ENCODE peak calls at places on chromosome 18, in four cellular contexts. G, V, R and C are unnamed samples.

GRCh38 chr18:38525039-38525438 is 959.4 kb upstream of the CELF4 start:
- DNase-seq in R (no peak), V (no peak), G (no peak), C (no peak)

GRCh38 chr18:47215554-47216138 is 35.8 kb downstream of the SKOR2 start:
- DNase-seq in G (peak), V (peak), R (peak), C (peak)

GRCh38 chr18:48735070-48735676 is 196.3 kb downstream of the CTIF start:
- DNase-seq in R (no peak), V (no peak), G (no peak), C (no peak)

GRCh38 chr18:80023173-80023572 is 11.1 kb upstream of the RBFA start:
- DNase-seq in G (peak), V (peak), R (no peak), C (no peak)

GRCh38 chr18:37343542-37343851 is 222.1 kb downstream of the CELF4 start:
- DNase-seq in V (no peak), G (no peak), R (no peak), C (no peak)

GRCh38 chr18:24919141-24919540 is 432.8 kb downstream of the ZNF521 start:
- DNase-seq in V (no peak), R (no peak), G (no peak), C (no peak)

GRCh38 chr18:7760967-7761946 is 194.1 kb downstream of the PTPRM start:
- DNase-seq in G (no peak), R (peak), V (no peak), C (no peak)

GRCh38 chr18:9647496-9648323 is 33.4 kb upstream of the PPP4R1 start:
- DNase-seq in V (no peak), G (no peak), R (peak), C (no peak)

GRCh38 chr18:78542204-78542603 is 437.4 kb upstream of the SALL3 start:
- DNase-seq in G (no peak), R (no peak), V (no peak), C (no peak)

GRCh38 chr18:38483326-38483725 is 917.7 kb upstream of the CELF4 start:
- DNase-seq in V (no peak), R (no peak), G (no peak), C (no peak)

GRCh38 chr18:78632111-78632541 is 347.5 kb upstream of the SALL3 start:
- DNase-seq in V (no peak), R (no peak), G (no peak), C (no peak)

GRCh38 chr18:49151482-49151881 is 200.7 kb upstream of the SMAD7 start:
- DNase-seq in G (no peak), V (no peak), R (no peak), C (no peak)

GRCh38 chr18:28109781-28110460 is 67.0 kb downstream of the CDH2 start:
- DNase-seq in V (no peak), G (no peak), R (no peak), C (no peak)

GRCh38 chr18:49640741-49641140 is 78.9 kb downstream of the LIPG start:
- DNase-seq in G (no peak), R (no peak), V (no peak), C (no peak)

GRCh38 chr18:56937874-56938273 is 209.0 kb upstream of the BOD1L2 start:
- DNase-seq in R (no peak), G (no peak), V (no peak), C (no peak)

GRCh38 chr18:63741769-63742168 is 33.4 kb upstream of the SERPINB7 start:
- DNase-seq in R (no peak), G (no peak), V (no peak), C (no peak)

GRCh38 chr18:25921677-25922421 is 168.6 kb downstream of the SS18 start:
- DNase-seq in G (peak), R (peak), V (peak), C (peak)

GRCh38 chr18:52394602-52395001 is 54.6 kb downstream of the DCC start:
- DNase-seq in R (no peak), V (no peak), G (no peak), C (no peak)

GRCh38 chr18:12239426-12239825 is 14.7 kb upstream of the CIDEA start:
- DNase-seq in R (no peak), V (peak), G (no peak), C (no peak)

GRCh38 chr18:1438458-1438910 is 533.8 kb downstream of the ADCYAP1 start:
- DNase-seq in R (no peak), V (no peak), G (no peak), C (no peak)

DNA sequence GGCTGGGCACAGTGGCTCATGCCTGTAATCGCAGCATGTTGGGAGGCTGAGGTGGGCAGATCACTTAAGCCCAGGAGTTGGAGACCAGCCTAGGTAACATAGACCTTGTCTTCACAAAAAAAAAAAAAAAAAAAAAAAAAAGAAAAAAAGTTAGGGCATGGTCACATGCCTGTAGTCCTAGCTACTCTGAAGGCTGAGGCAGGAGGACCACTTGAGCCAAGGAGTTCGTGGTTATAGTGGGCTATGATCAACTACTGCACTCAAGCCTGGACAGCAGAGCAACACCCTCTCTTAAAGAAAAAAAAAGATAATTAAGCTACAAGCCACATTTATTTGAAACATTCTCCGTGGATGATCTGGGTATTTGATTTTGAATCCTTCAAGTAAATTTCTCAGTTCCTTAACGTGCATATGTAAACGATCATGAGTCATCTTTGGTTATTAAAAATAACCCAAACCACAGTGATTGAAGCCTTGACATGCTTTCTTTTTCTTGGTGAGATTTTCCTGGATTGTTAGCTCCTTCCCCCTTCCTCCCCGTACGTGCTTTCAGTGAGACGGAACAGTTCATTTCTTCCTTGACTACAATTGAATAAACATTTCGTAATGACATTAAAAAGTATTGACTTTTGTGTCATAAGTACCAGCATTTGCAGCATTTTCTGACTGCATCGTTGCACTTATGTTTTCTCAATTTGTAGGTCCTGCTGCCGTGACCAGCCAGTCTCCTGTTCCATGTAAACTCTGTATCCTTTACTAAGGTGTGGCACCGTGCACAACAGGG is 20.3 kb downstream of the RMC1 start:
- DNase-seq in R (no peak), V (no peak), G (no peak), C (no peak)
- TF ChIP-seq ELF4 in R (no peak), V (no peak), G (no peak), C (no peak)

GRCh38 chr18:50662775-50663383 is 103.0 kb downstream of the MAPK4 start:
- DNase-seq in R (no peak), G (no peak), V (no peak), C (no peak)

GRCh38 chr18:50661013-50661412 is 101.1 kb downstream of the MAPK4 start:
- DNase-seq in G (no peak), V (no peak), R (no peak), C (no peak)

GRCh38 chr18:50659091-50660003 is 99.5 kb downstream of the MAPK4 start:
- DNase-seq in R (peak), G (no peak), V (no peak), C (no peak)

GRCh38 chr18:50663626-50664441 is 103.9 kb downstream of the MAPK4 start:
- DNase-seq in R (no peak), G (no peak), V (no peak), C (no peak)

GRCh38 chr18:50662177-50662576 is 102.3 kb downstream of the MAPK4 start:
- DNase-seq in R (peak), V (peak), G (no peak), C (peak)
- TF ChIP-seq ELF4 in R (no peak), V (no peak), G (no peak), C (no peak)

DNA sequence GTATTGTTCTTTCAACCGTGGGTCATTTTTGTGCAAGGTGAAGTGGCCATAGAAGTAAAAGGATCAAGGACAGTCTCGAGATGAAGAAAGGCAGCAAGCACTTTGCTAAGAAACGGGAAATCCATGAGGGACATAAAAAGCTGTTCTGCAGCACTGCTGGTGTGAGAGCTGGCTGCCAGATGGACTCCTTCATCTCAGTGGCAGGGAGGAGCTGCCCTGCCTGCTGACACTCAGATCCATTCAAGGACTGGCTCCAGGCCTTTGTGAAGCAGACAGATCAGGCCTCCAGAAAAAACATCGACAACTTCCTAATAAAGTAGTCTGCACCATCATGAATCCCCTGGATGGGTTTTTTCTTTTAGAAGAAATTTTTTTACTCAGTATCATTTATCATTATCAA is 29.5 kb downstream of the RMC1 start:
- DNase-seq in R (no peak), V (no peak), G (no peak), C (no peak)
- TF ChIP-seq ELF4 in R (no peak), V (no peak), G (no peak), C (no peak)

GRCh38 chr18:13658444-13659204 is 67.7 kb downstream of the FAM210A start:
- DNase-seq in R (no peak), G (no peak), V (no peak), C (no peak)
- TF ChIP-seq ELF4 in R (no peak), G (no peak), V (no peak), C (no peak)

GRCh38 chr18:77057043-77057442 is 75.5 kb downstream of the MBP start:
- DNase-seq in R (no peak), V (no peak), G (no peak), C (no peak)

GRCh38 chr18:77061291-77061945 is 71.2 kb downstream of the MBP start:
- DNase-seq in V (no peak), G (no peak), R (no peak), C (no peak)

GRCh38 chr18:77058186-77058847 is 74.3 kb downstream of the MBP start:
- DNase-seq in G (no peak), V (no peak), R (no peak), C (no peak)

GRCh38 chr18:77061946-77062517 is 70.6 kb downstream of the MBP start:
- DNase-seq in R (no peak), V (no peak), G (no peak), C (no peak)

GRCh38 chr18:77059294-77059916 is 73.2 kb downstream of the MBP start:
- DNase-seq in G (peak), R (peak), V (peak), C (peak)
- TF ChIP-seq ELF4 in G (no peak), R (no peak), V (no peak), C (no peak)